ENCODE peak calls at places on chromosomes 7 and 10, in ten cellular contexts. Z is GM20000; N is SK-N-SH; K is GM10248; M is cardiac muscle cell; A is activated T-cell treated with anti-CD3 and anti-CD28 coated beads, Interleukin-2, amount 50 U/mL, for 4 hours; J is fibroblast of lung; I is NCI-H146; C is stimulated activated CD8-positive, alpha-beta memory T cell treated with anti-CD3 and anti-CD28 coated beads, Interleukin-4, amount 100 ng/mL, for 48 hours; X is A549. H is an unnamed sample.

GRCh38 chr10:126012485-126012884 is 116.1 kb downstream of the FANK1 start:
- DNase-seq in K (no peak), N (no peak), C (no peak), M (no peak), Z (no peak), X (no peak), A (no peak), J (no peak), I (no peak), H (no peak)

GRCh38 chr7:26038201-26038990 is 113.6 kb upstream of the NFE2L3 start:
- DNase-seq in N (no peak), K (no peak), A (no peak), M (peak), C (no peak), X (no peak), I (no peak), J (no peak), Z (no peak), H (no peak)

GRCh38 chr7:98641646-98642489 is 24.8 kb downstream of the NPTX2 start:
- DNase-seq in K (peak), Z (no peak), C (no peak), A (no peak), I (no peak), J (no peak), M (no peak), N (no peak), X (no peak), H (no peak)

GRCh38 chr10:23408330-23408976 is 30.4 kb upstream of the OTUD1 start:
- DNase-seq in K (no peak), X (no peak), Z (no peak), M (no peak), I (no peak), A (no peak), C (no peak), N (peak), J (peak), H (no peak)

GRCh38 chr10:89210794-89211425 is 3.8 kb upstream of the CH25H start:
- DNase-seq in Z (no peak), X (no peak), C (no peak), A (no peak), M (no peak), K (no peak), I (no peak), N (no peak), J (no peak), H (no peak)

GRCh38 chr7:80428161-80429054 is 83.5 kb downstream of the GNAT3 start:
- DNase-seq in M (peak), N (peak), C (no peak), A (no peak), Z (peak), I (peak), X (peak), K (peak), J (peak), H (no peak)

GRCh38 chr10:48465860-48466521 is 138.9 kb downstream of the ARHGAP22 start:
- DNase-seq in K (no peak), M (no peak), C (peak), Z (no peak), J (no peak), X (no peak), I (no peak), A (no peak), N (peak), H (no peak)

GRCh38 chr10:23197416-23197861 is 5.3 kb downstream of the PTF1A start:
- DNase-seq in A (no peak), Z (no peak), C (no peak), J (no peak), M (no peak), I (no peak), N (no peak), K (peak), X (no peak), H (no peak)

GRCh38 chr7:134533288-134533771 is 6.0 kb downstream of the AKR1B10 start:
- DNase-seq in C (no peak), K (no peak), J (peak), M (no peak), I (no peak), A (no peak), Z (no peak), N (no peak), X (no peak), H (no peak)

GRCh38 chr7:44177570-44178131 is 11.6 kb downstream of the GCK start:
- DNase-seq in Z (no peak), K (no peak), I (peak), X (no peak), J (peak), C (no peak), A (no peak), N (no peak), M (no peak), H (no peak)

GRCh38 chr10:125824736-125825135 is 1.4 kb downstream of the BCCIP start:
- DNase-seq in I (no peak), M (no peak), Z (no peak), A (no peak), C (no peak), N (no peak), K (no peak), X (peak), J (no peak), H (no peak)

GRCh38 chr10:132983250-132984007 is 41.1 kb upstream of the CFAP46 start:
- DNase-seq in M (no peak), J (no peak), X (no peak), N (no peak), A (no peak), K (no peak), C (no peak), Z (no peak), I (no peak), H (no peak)

GRCh38 chr10:124298891-124299290 is 119.8 kb downstream of the OAT start:
- DNase-seq in J (no peak), C (no peak), M (no peak), K (no peak), Z (no peak), X (no peak), I (no peak), N (no peak), A (no peak), H (no peak)

GRCh38 chr7:2099036-2099957 is 133.4 kb downstream of the MAD1L1 start:
- DNase-seq in I (no peak), X (no peak), J (no peak), A (peak), N (no peak), Z (peak), M (no peak), K (no peak), C (peak), H (no peak)

GRCh38 chr7:2710901-2711551 is 23.0 kb downstream of the AMZ1 start:
- DNase-seq in C (peak), I (no peak), M (no peak), X (no peak), N (no peak), K (peak), J (no peak), A (no peak), Z (peak), H (no peak)

GRCh38 chr10:102970941-102971340 is 52.8 kb downstream of the CNNM2 start:
- DNase-seq in J (no peak), X (no peak), A (no peak), C (no peak), M (no peak), Z (no peak), K (no peak), N (no peak), I (no peak), H (no peak)

GRCh38 chr10:52187521-52188258 is 126.4 kb upstream of the DKK1 start:
- DNase-seq in C (no peak), J (no peak), K (no peak), X (no peak), I (no peak), M (no peak), A (no peak), N (no peak), Z (no peak), H (peak)

GRCh38 chr10:77555591-77556212 is 81.9 kb downstream of the KCNMA1 start:
- DNase-seq in C (no peak), N (no peak), M (no peak), X (no peak), J (peak), Z (no peak), A (no peak), K (no peak), I (no peak), H (no peak)

GRCh38 chr10:50437248-50437647 is 185.9 kb upstream of the ASAH2 start:
- DNase-seq in A (no peak), N (no peak), C (no peak), X (no peak), M (no peak), Z (no peak), K (no peak), I (no peak), J (no peak), H (no peak)

GRCh38 chr7:111942450-111943081 is 263.6 kb downstream of the DOCK4 start:
- DNase-seq in N (no peak), K (no peak), I (no peak), C (no peak), A (no peak), M (no peak), J (no peak), Z (no peak), X (no peak), H (no peak)

GRCh38 chr7:140889645-140890044 is 35.1 kb downstream of the BRAF start:
- DNase-seq in A (no peak), M (no peak), K (no peak), N (no peak), X (no peak), I (no peak), Z (no peak), C (no peak), J (no peak), H (no peak)

GRCh38 chr10:111107023-111107422 is 30.2 kb downstream of the ADRA2A start:
- DNase-seq in A (no peak), N (no peak), X (no peak), J (no peak), M (no peak), I (no peak), Z (no peak), C (no peak), K (no peak), H (no peak)

GRCh38 chr7:23490357-23491131 is 20.3 kb upstream of the IGF2BP3 start:
- DNase-seq in K (peak), A (peak), Z (peak), C (peak), N (peak), M (no peak), I (peak), X (peak), J (peak), H (no peak)

GRCh38 chr10:119726291-119727261 is 726 bp downstream of the INPP5F start:
- DNase-seq in K (no peak), J (no peak), A (peak), N (peak), M (peak), X (no peak), C (no peak), I (peak), Z (no peak), H (no peak)

H was measured in AG09309.